ENCODE peak calls at places on chromosomes 12 and 14, in seven cellular contexts. E is AG04450, H is AG09319, C is tibial artery, W is B cell, R is prostate gland, F is testis. I is an unnamed sample.

GRCh38 chr12:111035578-111036301 is 115.4 kb upstream of the MYL2 start:
- DNase-seq in E (no peak), H (no peak), C (no peak), W (no peak), R (peak; percentile 25), F (no peak), I (no peak)

GRCh38 chr12:46752396-46752795 is 73.4 kb downstream of the SLC38A4 start:
- DNase-seq in E (no peak), H (no peak), C (no peak), W (no peak), R (no peak), F (no peak), I (no peak)

GRCh38 chr12:107801150-107801549 is 26.6 kb downstream of the ASCL4 start:
- DNase-seq in E (no peak), H (no peak), C (no peak), W (no peak), R (no peak), F (no peak), I (no peak)

GRCh38 chr12:81610955-81611889 is 147.9 kb downstream of the PPFIA2 start:
- DNase-seq in E (no peak), H (no peak), C (no peak), W (no peak), R (no peak), F (no peak), I (no peak)

GRCh38 chr12:117294206-117294605 is 67.2 kb downstream of the NOS1 start:
- DNase-seq in E (no peak), H (no peak), C (no peak), W (no peak), R (no peak), F (no peak), I (no peak)

GRCh38 chr12:123928897-123929296 is 43.7 kb downstream of the CCDC92 start:
- DNase-seq in E (no peak), H (no peak), C (no peak), W (no peak), R (no peak), F (no peak), I (no peak)

GRCh38 chr12:124399622-124400021 is 104.7 kb downstream of the RFLNA start:
- DNase-seq in E (no peak), H (no peak), C (no peak), W (peak; percentile 74), R (no peak), F (no peak), I (no peak)

GRCh38 chr12:116919247-116919671 is 8.5 kb downstream of the FBXW8 start:
- DNase-seq in E (no peak), H (no peak), C (no peak), W (peak; percentile 68), R (no peak), F (no peak), I (no peak)

GRCh38 chr12:69415471-69416275 is 54.5 kb upstream of the FRS2 start:
- DNase-seq in E (peak; percentile 88), H (peak; percentile 86), C (peak; percentile 73), W (no peak), R (peak; percentile 36), F (peak; percentile 65), I (no peak)

GRCh38 chr14:61297581-61297980 is 16.4 kb upstream of the TMEM30B start:
- DNase-seq in E (no peak), H (no peak), C (no peak), W (no peak), R (no peak), F (no peak), I (no peak)

GRCh38 chr14:61300209-61300608 is 19.1 kb upstream of the TMEM30B start:
- DNase-seq in E (no peak), H (no peak), C (no peak), W (no peak), R (no peak), F (no peak), I (no peak)

GRCh38 chr14:61296151-61296550 is 15.0 kb upstream of the TMEM30B start:
- DNase-seq in E (no peak), H (no peak), C (no peak), W (no peak), R (no peak), F (no peak), I (no peak)

GRCh38 chr14:61298834-61299233 is 17.7 kb upstream of the TMEM30B start:
- DNase-seq in E (no peak), H (no peak), C (no peak), W (no peak), R (no peak), F (no peak), I (no peak)

DNA sequence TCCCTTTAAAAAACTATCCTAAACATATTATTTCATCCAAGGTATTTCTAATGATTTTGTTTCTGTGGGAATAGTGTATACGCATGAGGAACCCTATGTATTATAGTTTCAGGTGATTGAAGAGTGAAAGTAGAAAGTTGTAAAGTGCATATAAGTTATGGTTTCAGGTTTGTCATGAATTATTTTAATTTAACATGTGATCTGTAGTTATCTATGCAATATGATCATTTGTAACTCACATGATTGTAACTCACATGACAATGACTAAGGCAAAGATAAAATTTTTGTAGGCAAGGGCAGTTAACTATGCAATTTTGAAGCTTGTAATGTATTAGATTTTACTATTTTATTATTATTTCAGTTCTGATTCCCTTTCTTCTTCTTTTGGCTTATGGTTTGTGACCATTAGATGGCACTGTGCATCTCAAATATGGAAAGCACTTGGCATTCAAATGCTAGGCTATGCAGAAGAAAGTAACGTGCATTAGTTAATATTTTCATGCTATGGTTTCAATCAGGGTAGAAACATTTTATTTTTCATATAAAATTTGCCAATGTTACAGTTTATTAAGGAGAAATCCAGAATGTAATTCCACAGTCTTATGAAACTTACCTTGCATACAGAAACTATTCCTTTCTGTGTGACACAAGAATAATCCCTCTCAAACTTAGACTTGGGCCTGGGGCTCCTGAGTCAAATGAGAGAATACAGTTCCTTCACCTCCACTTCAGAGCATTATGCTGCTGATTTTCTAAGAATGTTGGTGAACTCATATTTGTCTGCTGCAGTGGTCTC is 15.8 kb upstream of the TMEM30B start:
- DNase-seq in E (no peak), H (no peak), C (no peak), W (no peak), R (no peak), F (no peak), I (no peak)
- TF ChIP-seq CTCF in E (peak; percentile 76), H (peak; percentile 71), C (peak; percentile 42), W (peak; percentile 73), R (peak; percentile 76), F (peak; percentile 2), I (peak; percentile 78)

DNA sequence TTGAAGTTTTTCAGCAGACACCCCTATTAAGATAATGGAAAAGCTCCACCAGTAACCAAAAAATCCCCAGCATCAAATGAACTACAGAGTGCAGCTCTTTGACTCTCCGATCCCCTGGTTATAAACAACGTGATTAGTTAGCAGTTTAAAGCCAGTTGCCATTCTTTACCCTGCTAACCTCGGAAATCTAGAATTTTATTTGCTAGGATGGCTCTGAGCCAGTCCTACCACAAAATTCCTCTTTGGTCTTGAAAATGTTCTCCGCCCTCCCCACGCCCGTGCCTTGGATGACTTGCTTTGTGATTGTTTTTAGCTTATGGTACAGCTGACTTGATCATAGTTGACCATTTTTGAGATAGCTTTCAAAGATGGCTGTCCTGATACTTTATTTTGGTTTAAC is 1.2 kb downstream of the KLHDC2 start:
- DNase-seq in E (no peak), H (no peak), C (no peak), W (no peak), R (no peak), F (no peak), I (no peak)
- TF ChIP-seq CTCF in E (no peak), H (no peak), C (no peak), W (no peak), R (no peak), F (no peak), I (no peak)

GRCh38 chr12:40224439-40225291 is at the start of gene LRRK2:
- DNase-seq in E (no peak), H (peak; percentile 54), C (peak; percentile 90), W (peak; percentile 83), R (peak; percentile 68), F (peak; percentile 76), I (no peak)
- TF ChIP-seq CTCF in E (no peak), H (no peak), C (peak; percentile 3), W (peak; percentile 9), R (peak; percentile 15), F (no peak), I (no peak)

DNA sequence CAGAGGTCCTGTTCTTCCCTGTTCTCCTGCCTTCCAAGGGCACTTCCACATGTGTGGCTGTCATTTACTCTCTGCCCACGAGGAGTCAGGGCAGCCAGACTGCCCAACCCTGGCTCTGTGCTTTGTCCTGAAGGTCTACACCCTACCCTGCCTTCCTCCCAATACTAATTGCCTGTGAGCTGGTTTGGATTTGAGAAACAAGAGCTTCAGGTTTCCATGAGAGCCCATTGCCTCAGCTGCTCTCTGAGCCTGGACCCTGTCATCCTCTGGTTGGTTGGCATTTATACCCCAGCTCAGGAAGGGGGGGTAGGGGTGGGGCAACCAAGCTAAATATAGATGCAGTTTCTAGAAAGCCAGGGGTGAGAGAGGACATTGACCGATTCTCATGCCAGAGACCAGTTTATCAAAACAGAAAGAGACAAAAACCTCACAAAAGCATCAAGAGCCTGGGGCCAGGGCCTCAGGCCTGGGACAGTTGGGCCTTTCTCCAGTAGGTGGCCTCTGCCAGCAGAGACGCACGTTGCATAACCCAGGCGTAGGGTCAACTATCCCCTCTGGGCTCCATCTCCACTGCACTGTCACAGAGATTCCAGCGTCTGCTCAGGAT is 34.5 kb downstream of the VDR start:
- DNase-seq in E (no peak), H (peak; percentile 86), C (peak; percentile 79), W (no peak), R (no peak), F (peak; percentile 48), I (no peak)
- TF ChIP-seq CTCF in E (peak; percentile 41), H (peak; percentile 59), C (no peak), W (peak; percentile 20), R (no peak), F (peak; percentile 15), I (peak; percentile 56)

GRCh38 chr14:93683241-93683640 is 105.0 kb downstream of the PRIMA1 start:
- DNase-seq in E (no peak), H (no peak), C (no peak), W (no peak), R (no peak), F (peak; percentile 52), I (no peak)
- TF ChIP-seq CTCF in E (no peak), H (no peak), C (no peak), W (no peak), R (no peak), F (no peak), I (no peak)

I was measured in epithelial cell of proximal tubule.